ENCODE peak calls at places on chromosomes 12 and 14, in eight cellular contexts. L is PC-3, P is hepatocyte, Z is fibroblast of villous mesenchyme, V is MM.1S, Y is AG09309, O is BE2C, U is colonic mucosa. W is an unnamed sample.

GRCh38 chr12:129186952-129187351 is 333.7 kb downstream of the GLT1D1 start:
- DNase-seq in L (peak), P (no peak), Z (no peak), V (no peak), Y (no peak), O (no peak), U (no peak), W (peak)

GRCh38 chr12:76927170-76927784 is 48.5 kb upstream of the CSRP2 start:
- DNase-seq in L (peak), P (peak), Z (peak), V (peak), Y (no peak), O (peak), U (peak), W (peak)

GRCh38 chr14:74571901-74572828 is 39.9 kb downstream of the LTBP2 start:
- DNase-seq in L (peak), P (peak), Z (peak), V (no peak), Y (peak), O (no peak), U (no peak), W (peak)

GRCh38 chr12:113261847-113262470 is 40.7 kb downstream of the TPCN1 start:
- DNase-seq in L (no peak), P (no peak), Z (peak), V (no peak), Y (no peak), O (no peak), U (no peak), W (peak)

GRCh38 chr12:15590180-15590826 is 198.9 kb downstream of the EPS8 start:
- DNase-seq in L (peak), P (peak), Z (peak), V (peak), Y (peak), O (peak), U (peak), W (peak)

GRCh38 chr14:88856786-88857366 is 32.4 kb downstream of the TTC8 start:
- DNase-seq in L (no peak), P (no peak), Z (peak), V (no peak), Y (no peak), O (no peak), U (no peak), W (peak)

GRCh38 chr12:27861428-27862167 is 81.6 kb upstream of the MANSC4 start:
- DNase-seq in L (no peak), P (no peak), Z (peak), V (peak), Y (no peak), O (no peak), U (peak), W (peak)

GRCh38 chr14:65286443-65286842 is 126.1 kb upstream of the FUT8 start:
- DNase-seq in L (peak), P (no peak), Z (peak), V (peak), Y (no peak), O (no peak), U (no peak), W (no peak)

GRCh38 chr14:69988979-69989378 is 109.8 kb downstream of the SMOC1 start:
- DNase-seq in L (no peak), P (no peak), Z (no peak), V (no peak), Y (no peak), O (no peak), U (no peak), W (no peak)

GRCh38 chr12:100058482-100059029 is 73.8 kb upstream of the ANKS1B start:
- DNase-seq in L (peak), P (peak), Z (peak), V (no peak), Y (peak), O (no peak), U (no peak), W (peak)

GRCh38 chr14:56119221-56119967 is 1.2 kb downstream of the PELI2 start:
- DNase-seq in L (no peak), P (peak), Z (peak), V (no peak), Y (no peak), O (peak), U (peak), W (peak)

GRCh38 chr12:72889791-72890190 is 617.6 kb downstream of the TRHDE start:
- DNase-seq in L (no peak), P (no peak), Z (no peak), V (no peak), Y (no peak), O (no peak), U (no peak), W (no peak)

GRCh38 chr14:95255013-95255412 is 64.7 kb downstream of the CLMN start:
- DNase-seq in L (no peak), P (no peak), Z (no peak), V (peak), Y (no peak), O (no peak), U (no peak), W (no peak)

GRCh38 chr14:90281261-90281660 is 24.9 kb downstream of the PSMC1 start:
- DNase-seq in L (peak), P (no peak), Z (peak), V (no peak), Y (no peak), O (no peak), U (no peak), W (peak)

GRCh38 chr12:45257185-45257585 is 41.3 kb downstream of the ANO6 start:
- DNase-seq in L (no peak), P (no peak), Z (no peak), V (peak), Y (no peak), O (no peak), U (no peak), W (no peak)

GRCh38 chr14:71203306-71203705 is 296.0 kb downstream of the PCNX1 start:
- DNase-seq in L (no peak), P (no peak), Z (peak), V (no peak), Y (no peak), O (no peak), U (no peak), W (no peak)

GRCh38 chr14:61582815-61583214 is 112.5 kb upstream of the HIF1A start:
- DNase-seq in L (no peak), P (no peak), Z (no peak), V (no peak), Y (no peak), O (no peak), U (no peak), W (no peak)

GRCh38 chr14:89589400-89590128 is 172.5 kb upstream of the FOXN3 start:
- DNase-seq in L (no peak), P (no peak), Z (no peak), V (no peak), Y (no peak), O (no peak), U (no peak), W (no peak)

GRCh38 chr12:113852273-113852672 is 113.9 kb downstream of the RBM19 start:
- DNase-seq in L (no peak), P (no peak), Z (no peak), V (no peak), Y (no peak), O (no peak), U (no peak), W (no peak)

GRCh38 chr12:120079352-120080042 is 37.1 kb downstream of the RAB35 start:
- DNase-seq in L (peak), P (no peak), Z (peak), V (peak), Y (no peak), O (no peak), U (no peak), W (no peak)

GRCh38 chr14:82905762-82906161 is 1372.1 kb upstream of the SEL1L start:
- DNase-seq in L (no peak), P (no peak), Z (no peak), V (no peak), Y (no peak), O (no peak), U (no peak), W (no peak)

GRCh38 chr14:70555890-70556289 is 21.1 kb upstream of the ADAM20 start:
- DNase-seq in L (no peak), P (no peak), Z (peak), V (no peak), Y (no peak), O (no peak), U (peak), W (peak)

GRCh38 chr14:62670526-62670925 is 374.7 kb downstream of the KCNH5 start:
- DNase-seq in L (no peak), P (no peak), Z (no peak), V (no peak), Y (no peak), O (no peak), U (no peak), W (no peak)

GRCh38 chr14:60396718-60397343 is 89.0 kb downstream of the C14orf39 start:
- DNase-seq in L (peak), P (no peak), Z (no peak), V (no peak), Y (peak), O (no peak), U (no peak), W (peak)

GRCh38 chr12:52614381-52615207 is 3.8 kb downstream of the KRT73 start:
- DNase-seq in L (no peak), P (no peak), Z (no peak), V (no peak), Y (no peak), O (no peak), U (peak), W (no peak)

GRCh38 chr12:92107621-92108131 is 38.0 kb downstream of the BTG1 start:
- DNase-seq in L (no peak), P (no peak), Z (peak), V (no peak), Y (no peak), O (peak), U (no peak), W (no peak)

GRCh38 chr12:9130244-9130643 is 14.5 kb upstream of the A2M start:
- DNase-seq in L (no peak), P (no peak), Z (no peak), V (no peak), Y (no peak), O (no peak), U (no peak), W (no peak)

GRCh38 chr12:3526776-3527175 is 35.8 kb downstream of the PRMT8 start:
- DNase-seq in L (no peak), P (no peak), Z (no peak), V (no peak), Y (no peak), O (no peak), U (no peak), W (no peak)

GRCh38 chr12:3520711-3521110 is 29.7 kb downstream of the PRMT8 start:
- DNase-seq in L (peak), P (no peak), Z (no peak), V (no peak), Y (no peak), O (no peak), U (no peak), W (no peak)

GRCh38 chr12:3523728-3524127 is 32.7 kb downstream of the PRMT8 start:
- DNase-seq in L (peak), P (peak), Z (no peak), V (no peak), Y (no peak), O (no peak), U (peak), W (no peak)

GRCh38 chr12:3520168-3520567 is 29.2 kb downstream of the PRMT8 start:
- DNase-seq in L (peak), P (no peak), Z (no peak), V (no peak), Y (no peak), O (peak), U (peak), W (peak)

GRCh38 chr12:3523058-3523457 is 32.1 kb downstream of the PRMT8 start:
- DNase-seq in L (peak), P (no peak), Z (no peak), V (no peak), Y (no peak), O (no peak), U (no peak), W (peak)
- TF ChIP-seq CTCF in L (peak), P (no peak), Z (no peak), V (no peak), Y (no peak), O (no peak), U (no peak), W (peak)

GRCh38 chr12:94818970-94819369 is 168.6 kb upstream of the TMCC3 start:
- DNase-seq in L (no peak), P (no peak), Z (peak), V (no peak), Y (no peak), O (no peak), U (no peak), W (peak)

GRCh38 chr12:94813314-94813713 is 163.0 kb upstream of the TMCC3 start:
- DNase-seq in L (peak), P (no peak), Z (no peak), V (no peak), Y (no peak), O (no peak), U (no peak), W (peak)

GRCh38 chr12:94817695-94818075 is 167.3 kb upstream of the TMCC3 start:
- DNase-seq in L (no peak), P (no peak), Z (no peak), V (no peak), Y (no peak), O (no peak), U (no peak), W (no peak)

GRCh38 chr12:94815450-94815849 is 165.1 kb upstream of the TMCC3 start:
- DNase-seq in L (no peak), P (no peak), Z (no peak), V (no peak), Y (no peak), O (no peak), U (no peak), W (no peak)

DNA sequence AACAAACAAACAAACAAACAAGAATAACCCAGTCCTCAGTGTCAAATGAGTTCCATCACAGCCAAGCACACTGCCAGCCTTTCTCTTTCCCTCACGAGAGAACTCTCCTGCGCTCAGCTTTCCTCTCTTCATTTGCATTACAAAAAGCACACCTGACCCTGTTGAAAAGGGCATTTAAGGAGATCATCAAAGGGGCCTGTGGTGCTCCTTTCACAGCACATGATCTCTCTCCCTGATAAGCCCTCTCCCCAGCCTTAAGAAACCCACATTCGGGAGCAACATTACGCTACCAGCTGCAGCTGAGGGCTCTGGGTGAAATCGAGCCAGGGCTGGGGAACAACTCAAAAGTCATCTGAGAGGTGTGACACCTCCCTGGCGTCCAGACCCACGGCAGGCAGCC is 165.6 kb upstream of the TMCC3 start:
- DNase-seq in L (no peak), P (no peak), Z (no peak), V (no peak), Y (no peak), O (no peak), U (no peak), W (no peak)
- H3K4me3 ChIP-seq in L (no peak), P (no peak), Z (no peak), V (no peak), Y (no peak), O (no peak), U (no peak), W (no peak)

DNA sequence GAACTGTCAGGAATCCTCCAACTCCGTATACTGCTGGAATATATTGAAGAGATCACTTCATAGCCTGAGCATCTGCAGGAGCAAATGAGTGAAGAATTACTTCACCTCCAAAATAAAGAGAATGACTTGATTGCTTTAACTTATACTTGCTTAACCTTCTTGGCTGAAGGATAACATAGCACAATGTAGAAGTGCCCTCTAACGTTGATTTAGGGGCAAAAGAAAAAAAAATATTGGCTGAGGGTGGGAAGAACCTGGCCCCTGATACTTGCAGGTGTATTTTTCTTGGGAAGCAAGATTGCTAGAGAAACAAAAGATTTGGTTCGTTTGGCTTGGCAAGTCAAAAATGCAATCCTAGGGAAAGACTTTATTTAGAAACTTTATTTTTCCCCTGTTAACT is 272.7 kb upstream of the FAR2 start:
- DNase-seq in L (peak), P (no peak), Z (no peak), V (no peak), Y (no peak), O (no peak), U (no peak), W (no peak)
- TF ChIP-seq CTCF in L (no peak), P (no peak), Z (no peak), V (peak), Y (no peak), O (no peak), U (no peak), W (no peak)

GRCh38 chr14:51479584-51480305 is 172.0 kb upstream of the FRMD6 start:
- DNase-seq in L (peak), P (peak), Z (peak), V (no peak), Y (no peak), O (no peak), U (peak), W (peak)
- H3K4me3 ChIP-seq in L (no peak), P (no peak), Z (no peak), V (no peak), Y (no peak), O (no peak), U (no peak), W (no peak)